ENCODE peak calls at places on chromosomes 13 and 19, in ten cellular contexts. M, X, J, V, Z, B, W, L, H and C are unnamed samples.

GRCh38 chr19:16470541-16470910 is 1.2 kb downstream of the EPS15L1 start:
- DNase-seq in H (no peak), Z (no peak), X (no peak), L (no peak), M (no peak), V (no peak), J (no peak), W (no peak), B (no peak), C (no peak)

GRCh38 chr13:104869501-104869900 is 1666.0 kb downstream of the EFNB2 start:
- DNase-seq in V (no peak), X (no peak), J (no peak), W (no peak), L (no peak), B (no peak), H (no peak), Z (no peak), M (no peak), C (no peak)

GRCh38 chr13:77846173-77846572 is 72.5 kb downstream of the EDNRB start:
- DNase-seq in B (no peak), V (no peak), L (no peak), X (no peak), Z (no peak), W (no peak), H (no peak), J (no peak), M (no peak), C (no peak)

GRCh38 chr13:65866138-65866537 is 1364.0 kb downstream of the PCDH9 start:
- DNase-seq in H (no peak), Z (no peak), B (no peak), V (no peak), X (no peak), L (no peak), J (no peak), M (no peak), W (no peak), C (no peak)

GRCh38 chr19:39363909-39364457 is 21.8 kb downstream of the SAMD4B start:
- DNase-seq in H (no peak), W (peak), M (no peak), J (peak), V (no peak), B (no peak), L (no peak), X (no peak), Z (no peak), C (no peak)

GRCh38 chr19:5706876-5707573 is 12.9 kb downstream of the LONP1 start:
- DNase-seq in X (no peak), B (peak), L (no peak), W (no peak), J (no peak), H (no peak), V (no peak), M (no peak), Z (no peak), C (no peak)

GRCh38 chr13:61029064-61029463 is 386.6 kb downstream of the PCDH20 start:
- DNase-seq in Z (no peak), V (peak), B (no peak), M (peak), H (no peak), L (peak), J (no peak), X (no peak), W (no peak), C (no peak)

GRCh38 chr13:51818771-51819511 is 15.0 kb upstream of the DHRS12 start:
- DNase-seq in J (peak), V (no peak), H (no peak), Z (peak), M (no peak), W (no peak), L (no peak), X (no peak), B (no peak), C (no peak)

GRCh38 chr13:42762917-42763316 is 18.5 kb upstream of the FAM216B start:
- DNase-seq in Z (no peak), V (no peak), H (no peak), J (peak), W (no peak), M (no peak), L (no peak), X (no peak), B (no peak), C (peak)

GRCh38 chr19:1232652-1233360 is 5.0 kb downstream of the CBARP start:
- DNase-seq in L (no peak), V (no peak), X (no peak), M (no peak), H (no peak), W (no peak), J (peak), Z (no peak), B (no peak), C (no peak)

GRCh38 chr13:29955137-29955650 is 104.8 kb upstream of the UBL3 start:
- DNase-seq in L (no peak), H (no peak), V (no peak), W (no peak), Z (no peak), X (no peak), M (no peak), B (no peak), J (no peak), C (no peak)

GRCh38 chr13:95188128-95188527 is 113.1 kb downstream of the ABCC4 start:
- DNase-seq in W (no peak), L (no peak), X (no peak), B (no peak), M (no peak), V (no peak), H (no peak), Z (no peak), J (no peak), C (no peak)

GRCh38 chr19:43618921-43619261 is 538 bp downstream of the ZNF428 start:
- DNase-seq in M (no peak), H (no peak), V (no peak), Z (peak), J (peak), W (no peak), X (no peak), L (peak), B (no peak), C (no peak)

GRCh38 chr19:5717215-5717614 is 2.7 kb downstream of the LONP1 start:
- DNase-seq in B (peak), J (no peak), Z (no peak), V (no peak), M (no peak), H (no peak), L (no peak), W (no peak), X (no peak), C (no peak)

GRCh38 chr13:114041493-114041892 is 67.6 kb upstream of the C13orf46 start:
- DNase-seq in X (no peak), J (no peak), B (no peak), Z (no peak), V (no peak), L (no peak), H (no peak), M (no peak), W (peak), C (no peak)

GRCh38 chr19:16873603-16874002 is 15.2 kb upstream of the F2RL3 start:
- DNase-seq in V (no peak), Z (no peak), L (no peak), W (no peak), X (no peak), B (peak), H (no peak), J (no peak), M (no peak), C (no peak)

DNA sequence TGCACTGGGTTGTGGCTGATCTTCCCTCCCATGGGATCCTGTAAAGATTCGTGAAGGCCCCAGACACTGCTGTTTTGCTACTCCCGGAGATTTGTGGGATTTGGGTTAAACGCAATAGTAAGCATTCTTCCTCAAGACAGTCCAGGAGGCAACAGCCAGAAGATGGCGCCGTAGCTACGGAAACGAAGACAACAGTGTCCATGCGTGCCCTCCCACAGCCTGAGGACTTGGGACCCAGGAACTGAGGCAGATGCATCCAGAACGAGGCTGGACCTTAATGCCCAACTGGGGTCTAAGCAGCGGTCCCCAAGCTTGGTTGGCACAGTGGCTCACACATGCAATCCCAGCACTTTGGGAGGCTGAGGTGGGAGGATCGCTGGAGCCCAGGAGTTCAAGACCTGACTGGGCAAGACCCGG is 57.6 kb upstream of the ZNF507 start:
- DNase-seq in M (peak), V (peak), J (peak), X (no peak), L (peak), H (peak), B (no peak), W (peak), Z (peak), C (peak)
- TF ChIP-seq CTCF in M (no peak), V (peak), J (peak), X (no peak), L (no peak), H (peak), B (peak), W (peak), Z (no peak), C (peak)

GRCh38 chr19:13833330-13834265 is 38.4 kb downstream of the ZSWIM4 start:
- DNase-seq in M (peak), H (peak), W (peak), X (peak), L (peak), Z (peak), V (peak), B (peak), J (peak), C (peak)

GRCh38 chr19:13834308-13834790 is 39.1 kb downstream of the ZSWIM4 start:
- DNase-seq in J (no peak), H (no peak), V (peak), M (no peak), W (no peak), Z (no peak), X (no peak), L (no peak), B (no peak), C (peak)

GRCh38 chr19:13830761-13831481 is 35.7 kb downstream of the ZSWIM4 start:
- DNase-seq in B (no peak), H (no peak), M (no peak), J (no peak), W (no peak), Z (no peak), L (no peak), V (no peak), X (no peak), C (peak)

GRCh38 chr19:13832096-13832495 is 36.9 kb downstream of the ZSWIM4 start:
- DNase-seq in B (no peak), J (no peak), V (no peak), Z (no peak), M (no peak), H (no peak), W (no peak), L (no peak), X (no peak), C (no peak)

GRCh38 chr19:13831560-13832056 is 36.4 kb downstream of the ZSWIM4 start:
- DNase-seq in M (no peak), V (no peak), X (no peak), H (no peak), B (no peak), Z (no peak), L (no peak), W (no peak), J (no peak), C (no peak)
- TF ChIP-seq CTCF in M (no peak), V (no peak), X (no peak), H (no peak), B (no peak), Z (no peak), L (no peak), W (no peak), J (no peak), C (no peak)

GRCh38 chr19:36573020-36573947 is at the start of gene ZNF529:
- DNase-seq in V (peak), H (peak), M (peak), J (peak), Z (peak), W (peak), X (peak), L (peak), B (peak), C (peak)
- TF ChIP-seq CTCF in V (no peak), H (no peak), M (no peak), J (no peak), Z (no peak), W (no peak), X (no peak), L (no peak), B (no peak), C (no peak)

DNA sequence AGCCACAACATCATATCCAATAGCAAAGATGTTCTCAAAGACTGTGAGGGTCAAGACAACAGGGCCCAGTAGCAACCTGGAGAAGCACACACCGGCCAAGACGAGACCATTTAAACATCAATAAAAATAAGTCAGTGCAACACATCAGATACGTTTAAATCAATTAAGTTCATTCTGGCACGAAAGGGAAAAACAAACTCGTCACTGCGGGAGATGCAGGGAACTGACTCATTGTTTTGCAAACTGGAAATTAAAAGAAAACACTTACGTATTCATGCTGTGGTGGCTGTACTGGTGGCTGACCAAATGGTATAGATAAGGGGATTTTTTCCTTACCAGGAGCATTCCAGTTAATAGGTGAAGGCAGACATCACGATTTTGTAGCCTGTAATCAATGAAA is 26.3 kb upstream of the SLC15A1 start:
- DNase-seq in V (no peak), W (no peak), M (no peak), X (no peak), L (no peak), J (no peak), H (no peak), B (no peak), Z (no peak), C (no peak)
- TF ChIP-seq CTCF in V (no peak), W (no peak), M (no peak), X (no peak), L (no peak), J (no peak), H (no peak), B (no peak), Z (no peak), C (no peak)

DNA sequence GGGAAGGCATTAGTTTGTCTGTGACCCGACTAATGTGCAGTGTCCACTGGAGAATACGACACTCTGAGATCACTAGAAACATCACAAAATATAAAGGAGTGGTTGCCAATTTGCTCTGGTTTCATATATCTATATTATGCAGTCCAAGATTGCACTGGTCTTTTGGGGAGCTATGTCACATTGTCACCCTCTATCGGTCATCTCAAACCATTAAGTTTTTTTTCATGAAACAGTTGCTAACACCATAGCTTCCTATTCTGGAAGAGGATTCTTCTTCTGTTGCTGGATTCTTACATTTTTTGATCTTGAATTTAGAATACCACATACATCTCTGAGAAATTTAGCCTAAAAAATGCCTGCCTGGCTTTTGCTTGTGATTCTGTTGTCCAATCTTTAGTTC is 168.6 kb downstream of the LACC1 start:
- DNase-seq in B (no peak), J (peak), Z (no peak), X (no peak), W (no peak), M (no peak), V (no peak), H (no peak), L (no peak), C (peak)
- TF ChIP-seq CTCF in B (no peak), J (peak), Z (no peak), X (no peak), W (no peak), M (no peak), V (peak), H (no peak), L (no peak), C (peak)

GRCh38 chr19:45922281-45922680 is 7.7 kb upstream of the NANOS2 start:
- DNase-seq in X (no peak), L (no peak), V (peak), B (no peak), J (no peak), W (no peak), Z (peak), H (no peak), M (peak), C (no peak)
- TF ChIP-seq CTCF in X (no peak), L (no peak), V (peak), B (no peak), J (peak), W (no peak), Z (no peak), H (no peak), M (peak), C (peak)

GRCh38 chr13:27712421-27712820 is 79.9 kb upstream of the GSX1 start:
- DNase-seq in Z (peak), W (no peak), V (no peak), B (no peak), M (no peak), L (no peak), X (peak), J (peak), H (no peak), C (no peak)
- TF ChIP-seq CTCF in Z (no peak), W (no peak), V (peak), B (no peak), M (no peak), L (no peak), X (peak), J (no peak), H (peak), C (no peak)

GRCh38 chr19:53308339-53308811 is 25.2 kb upstream of the ZNF845 start:
- DNase-seq in J (no peak), L (peak), B (peak), W (no peak), H (no peak), X (no peak), M (peak), V (peak), Z (peak), C (no peak)
- TF ChIP-seq CTCF in J (peak), L (peak), B (no peak), W (no peak), H (no peak), X (no peak), M (peak), V (peak), Z (peak), C (peak)

GRCh38 chr19:33176670-33177416 is 17.3 kb upstream of the LRP3 start:
- DNase-seq in W (peak), V (peak), Z (peak), B (peak), X (peak), L (peak), H (peak), M (peak), J (peak), C (peak)
- TF ChIP-seq CTCF in W (no peak), V (no peak), Z (no peak), B (no peak), X (no peak), L (no peak), H (peak), M (no peak), J (peak), C (no peak)

GRCh38 chr13:90230311-90230710 is 1117.2 kb upstream of the MIR17HG start:
- DNase-seq in X (no peak), W (no peak), V (no peak), B (peak), H (no peak), Z (no peak), J (no peak), L (no peak), M (no peak), C (no peak)

GRCh38 chr13:90232291-90232690 is 1115.2 kb upstream of the MIR17HG start:
- DNase-seq in V (no peak), W (no peak), L (no peak), Z (no peak), J (no peak), X (no peak), H (no peak), B (no peak), M (no peak), C (no peak)

GRCh38 chr13:90238433-90238832 is 1109.1 kb upstream of the MIR17HG start:
- DNase-seq in L (no peak), W (no peak), B (no peak), H (no peak), X (no peak), M (no peak), Z (no peak), J (peak), V (peak), C (no peak)

GRCh38 chr13:90237852-90238251 is 1109.6 kb upstream of the MIR17HG start:
- DNase-seq in Z (no peak), J (no peak), L (no peak), H (no peak), W (no peak), B (no peak), M (no peak), V (no peak), X (no peak), C (no peak)

DNA sequence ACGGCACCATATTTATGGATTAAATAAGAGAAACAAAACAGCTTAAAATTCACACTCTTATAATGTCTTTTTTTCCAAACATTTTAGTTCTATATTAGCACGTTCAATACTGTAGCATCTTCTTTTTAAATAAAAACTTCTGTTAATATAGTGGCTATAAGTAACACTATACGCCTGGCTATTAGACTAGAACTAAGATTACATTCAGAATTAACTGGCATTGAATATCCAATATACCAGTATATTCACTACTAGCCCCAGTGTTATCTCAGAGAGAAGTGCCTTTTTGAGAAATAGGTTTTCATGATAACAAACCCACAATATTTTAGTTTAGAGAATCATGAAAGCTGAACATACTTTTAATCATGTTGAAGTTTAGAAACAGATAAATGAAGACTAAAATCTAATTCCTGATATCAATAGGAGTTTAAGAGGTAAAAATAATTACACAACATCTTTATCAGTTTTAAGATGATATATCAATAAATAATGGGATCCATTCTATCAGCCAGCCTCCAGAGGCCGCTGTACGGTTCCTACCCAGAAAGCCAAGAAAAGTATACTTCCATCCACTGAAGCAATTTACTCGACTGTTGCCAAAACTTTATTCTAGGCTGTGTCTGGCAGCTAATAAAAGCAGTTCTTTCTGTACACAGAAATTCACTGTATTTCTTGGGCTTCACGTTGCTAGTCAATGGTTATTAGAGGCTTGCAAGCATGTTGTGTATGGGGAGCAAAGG is 1113.4 kb upstream of the MIR17HG start:
- DNase-seq in W (no peak), V (no peak), L (no peak), M (no peak), B (no peak), J (peak), H (no peak), X (no peak), Z (no peak), C (no peak)
- TF ChIP-seq CTCF in W (no peak), V (peak), L (no peak), M (no peak), B (no peak), J (no peak), H (no peak), X (no peak), Z (no peak), C (peak)